ENCODE peak calls at places on chromosomes 5 and 9, in eight cellular contexts. O is renal cortical epithelial cell; P is posterior vena cava; X is brain microvascular endothelial cell; D is lower lobe of right lung; I is foreskin keratinocyte; U is NCI-H526; N is CD8-positive, alpha-beta T cell. Y is an unnamed sample.
A peak's percentile ranks its signal among the peaks of the same experiment; 100 is the strongest.

GRCh38 chr5:78765756-78766411 is 117.3 kb upstream of the LHFPL2 start:
- DNase-seq in N (no peak), D (no peak), O (no peak), U (no peak), P (no peak), I (no peak), X (no peak), Y (no peak)

GRCh38 chr5:169013846-169014245 is 287.1 kb downstream of the SLIT3 start:
- DNase-seq in I (peak; percentile 78), O (peak; percentile 50), X (no peak), D (no peak), P (no peak), U (no peak), N (no peak), Y (no peak)

GRCh38 chr5:96868603-96869371 is 7.5 kb upstream of the ERAP2 start:
- DNase-seq in O (peak; percentile 82), N (no peak), X (peak; percentile 63), U (peak; percentile 65), I (peak; percentile 55), D (no peak), P (no peak), Y (peak; percentile 39)

GRCh38 chr5:7372399-7372798 is 23.5 kb upstream of the ADCY2 start:
- DNase-seq in P (no peak), N (no peak), U (no peak), D (no peak), O (no peak), X (no peak), I (no peak), Y (no peak)

GRCh38 chr9:131276891-131277672 is 772 bp upstream of the FAM78A start:
- DNase-seq in U (no peak), N (peak; percentile 65), I (no peak), O (no peak), P (no peak), X (no peak), D (no peak), Y (no peak)

GRCh38 chr5:120535900-120536299 is 71.8 kb downstream of the PRR16 start:
- DNase-seq in X (no peak), U (no peak), N (no peak), O (no peak), I (no peak), D (no peak), P (no peak), Y (no peak)

GRCh38 chr5:154356256-154356655 is 89.5 kb upstream of the SAP30L start:
- DNase-seq in P (no peak), I (peak; percentile 29), N (no peak), U (no peak), D (no peak), O (no peak), X (peak; percentile 58), Y (no peak)

GRCh38 chr9:76629205-76629990 is 134.8 kb upstream of the PCA3 start:
- DNase-seq in D (no peak), X (no peak), U (no peak), O (no peak), N (no peak), P (no peak), I (no peak), Y (no peak)

GRCh38 chr5:86030753-86031152 is 587.0 kb upstream of the COX7C start:
- DNase-seq in X (no peak), U (no peak), P (no peak), N (no peak), D (no peak), O (no peak), I (no peak), Y (no peak)

GRCh38 chr5:56159521-56159947 is 73.6 kb downstream of the ANKRD55 start:
- DNase-seq in N (no peak), I (no peak), X (no peak), U (no peak), D (no peak), O (no peak), P (no peak), Y (no peak)

GRCh38 chr9:118558026-118558425 is 811.2 kb downstream of the BRINP1 start:
- DNase-seq in I (no peak), X (no peak), P (no peak), D (no peak), N (no peak), U (no peak), O (peak; percentile 79), Y (peak; percentile 48)

GRCh38 chr5:39108987-39109386 is 34.8 kb upstream of the RICTOR start:
- DNase-seq in O (no peak), I (no peak), D (no peak), P (no peak), X (no peak), U (no peak), N (no peak), Y (no peak)

GRCh38 chr9:82284758-82285157 is 296.2 kb downstream of the SPATA31D1 start:
- DNase-seq in I (no peak), U (no peak), X (no peak), N (no peak), P (no peak), D (no peak), O (no peak), Y (no peak)

GRCh38 chr5:83553000-83553486 is 81.5 kb downstream of the VCAN start:
- DNase-seq in D (no peak), P (peak; percentile 85), I (no peak), N (no peak), X (no peak), U (no peak), O (no peak), Y (peak; percentile 45)

GRCh38 chr9:124453586-124454191 is 3.4 kb downstream of the ADGRD2 start:
- DNase-seq in P (peak; percentile 69), O (no peak), U (peak; percentile 36), D (no peak), I (no peak), N (no peak), X (no peak), Y (no peak)

GRCh38 chr5:135191084-135191826 is 157.2 kb upstream of the PITX1 start:
- DNase-seq in X (peak; percentile 58), U (peak; percentile 87), N (peak; percentile 81), D (peak; percentile 77), P (peak; percentile 91), I (peak; percentile 35), O (peak; percentile 54), Y (peak; percentile 77)

GRCh38 chr9:113425072-113425471 is 14.5 kb downstream of the C9orf43 start:
- DNase-seq in I (no peak), D (no peak), P (no peak), X (no peak), O (no peak), N (no peak), U (no peak), Y (no peak)

GRCh38 chr5:149320791-149321330 is 24.4 kb upstream of the GRPEL2 start:
- DNase-seq in X (peak; percentile 94), N (no peak), D (peak; percentile 88), P (peak; percentile 91), O (peak; percentile 98), I (peak; percentile 93), U (peak; percentile 58), Y (peak; percentile 97)

GRCh38 chr5:151618907-151619306 is 27.8 kb upstream of the FAT2 start:
- DNase-seq in P (no peak), N (no peak), X (no peak), O (no peak), I (peak; percentile 71), D (no peak), U (no peak), Y (no peak)

GRCh38 chr9:6785682-6786081 is 27.9 kb downstream of the KDM4C start:
- DNase-seq in O (no peak), P (no peak), N (no peak), D (no peak), X (no peak), U (no peak), I (no peak), Y (no peak)

GRCh38 chr9:132670816-132671371 is 630 bp downstream of the GTF3C4 start:
- DNase-seq in O (no peak), U (peak; percentile 35), N (peak; percentile 52), D (no peak), I (peak; percentile 26), X (peak; percentile 14), P (no peak), Y (peak; percentile 53)

GRCh38 chr5:123283031-123283430 is 140.2 kb downstream of the CEP120 start:
- DNase-seq in O (no peak), X (no peak), D (no peak), I (no peak), N (no peak), P (no peak), U (no peak), Y (no peak)

GRCh38 chr5:175866377-175866907 is 4.9 kb upstream of the CPLX2 start:
- DNase-seq in I (no peak), N (no peak), X (no peak), P (no peak), U (no peak), D (no peak), O (no peak), Y (no peak)

GRCh38 chr5:72166070-72166979 is 59.0 kb downstream of the MAP1B start:
- DNase-seq in O (peak; percentile 90), D (no peak), I (peak; percentile 94), U (peak; percentile 59), N (no peak), X (no peak), P (peak; percentile 85), Y (peak; percentile 10)

GRCh38 chr9:26292943-26293342 is 599.7 kb downstream of the CAAP1 start:
- DNase-seq in O (peak; percentile 72), P (no peak), U (no peak), D (no peak), X (peak; percentile 70), I (peak; percentile 62), N (no peak), Y (peak; percentile 68)